ENCODE peak calls at places on chromosomes 16 and 17, in four cellular contexts. G is omental fat pad, M is RWPE2, L is BE2C. K is an unnamed sample.

GRCh38 chr16:84045001-84045817 is 2.6 kb upstream of the SLC38A8 start:
- DNase-seq in G (no peak), M (peak), L (no peak), K (no peak)

GRCh38 chr17:34613064-34614019 is 34.0 kb downstream of the TMEM132E start:
- DNase-seq in G (no peak), M (no peak), L (peak), K (no peak)

GRCh38 chr17:16512011-16512410 is 20.0 kb upstream of the LRRC75A start:
- DNase-seq in G (no peak), M (no peak), L (no peak), K (no peak)

GRCh38 chr17:3836551-3836950 is 9.5 kb downstream of the NCBP3 start:
- DNase-seq in G (no peak), M (no peak), L (no peak), K (no peak)

GRCh38 chr17:16085066-16085699 is 85.6 kb downstream of the TTC19 start:
- DNase-seq in G (no peak), M (no peak), L (no peak), K (no peak)

GRCh38 chr17:4759776-4760236 is 11.9 kb upstream of the TM4SF5 start:
- DNase-seq in G (no peak), M (no peak), L (no peak), K (no peak)

GRCh38 chr17:8153550-8153956 is 1.3 kb upstream of the PER1 start:
- DNase-seq in G (peak), M (peak), L (no peak), K (no peak)

GRCh38 chr17:5500247-5500803 is 14.0 kb downstream of the MIS12 start:
- DNase-seq in G (no peak), M (no peak), L (no peak), K (peak)

GRCh38 chr17:78174332-78174869 is 6.0 kb downstream of the SYNGR2 start:
- DNase-seq in G (peak), M (no peak), L (no peak), K (no peak)

GRCh38 chr16:2039286-2040030 is 8.2 kb downstream of the NTHL1 start:
- DNase-seq in G (no peak), M (no peak), L (peak), K (no peak)

GRCh38 chr17:3681057-3681456 is 12.4 kb downstream of the EMC6 start:
- DNase-seq in G (no peak), M (no peak), L (no peak), K (no peak)

GRCh38 chr17:47727704-47728036 is 5.4 kb upstream of the TBX21 start:
- DNase-seq in G (no peak), M (peak), L (no peak), K (no peak)

GRCh38 chr17:43363926-43364285 is 34.9 kb upstream of the ARL4D start:
- DNase-seq in G (no peak), M (no peak), L (no peak), K (no peak)

GRCh38 chr17:43363181-43363925 is 35.4 kb upstream of the ARL4D start:
- DNase-seq in G (no peak), M (no peak), L (no peak), K (no peak)

GRCh38 chr17:43360376-43360738 is 38.4 kb upstream of the ARL4D start:
- DNase-seq in G (no peak), M (no peak), L (peak), K (peak)

GRCh38 chr17:43359469-43360105 is 39.2 kb upstream of the ARL4D start:
- DNase-seq in G (no peak), M (no peak), L (no peak), K (no peak)

GRCh38 chr17:43360739-43361498 is 37.9 kb upstream of the ARL4D start:
- DNase-seq in G (peak), M (peak), L (peak), K (peak)
- TF ChIP-seq CTCF in G (no peak), M (no peak), L (no peak), K (no peak)

GRCh38 chr16:9094008-9094846 is 2.8 kb downstream of the HAPSTR1 start:
- DNase-seq in G (no peak), M (no peak), L (no peak), K (no peak)

GRCh38 chr16:9091867-9092281 is 430 bp downstream of the HAPSTR1 start:
- DNase-seq in G (no peak), M (no peak), L (no peak), K (peak)

GRCh38 chr16:9092963-9093477 is 1.6 kb downstream of the HAPSTR1 start:
- DNase-seq in G (no peak), M (no peak), L (peak), K (no peak)

GRCh38 chr16:9090960-9091866 is at the start of gene HAPSTR1:
- DNase-seq in G (peak), M (peak), L (peak), K (peak)

GRCh38 chr16:9092282-9092962 is 978 bp downstream of the HAPSTR1 start:
- DNase-seq in G (no peak), M (no peak), L (peak), K (peak)
- TF ChIP-seq CTCF in G (no peak), M (peak), L (peak), K (no peak)

GRCh38 chr17:43169561-43170139 is 1.4 kb upstream of the NBR1 start:
- DNase-seq in G (no peak), M (no peak), L (peak), K (peak)

GRCh38 chr17:43170140-43170765 is 761 bp upstream of the NBR1 start:
- DNase-seq in G (peak), M (peak), L (peak), K (peak)

GRCh38 chr17:43171761-43172487 is 910 bp downstream of the NBR1 start:
- DNase-seq in G (no peak), M (peak), L (peak), K (no peak)

GRCh38 chr17:43175213-43176118 is 4.5 kb downstream of the NBR1 start:
- DNase-seq in G (no peak), M (no peak), L (no peak), K (no peak)

DNA sequence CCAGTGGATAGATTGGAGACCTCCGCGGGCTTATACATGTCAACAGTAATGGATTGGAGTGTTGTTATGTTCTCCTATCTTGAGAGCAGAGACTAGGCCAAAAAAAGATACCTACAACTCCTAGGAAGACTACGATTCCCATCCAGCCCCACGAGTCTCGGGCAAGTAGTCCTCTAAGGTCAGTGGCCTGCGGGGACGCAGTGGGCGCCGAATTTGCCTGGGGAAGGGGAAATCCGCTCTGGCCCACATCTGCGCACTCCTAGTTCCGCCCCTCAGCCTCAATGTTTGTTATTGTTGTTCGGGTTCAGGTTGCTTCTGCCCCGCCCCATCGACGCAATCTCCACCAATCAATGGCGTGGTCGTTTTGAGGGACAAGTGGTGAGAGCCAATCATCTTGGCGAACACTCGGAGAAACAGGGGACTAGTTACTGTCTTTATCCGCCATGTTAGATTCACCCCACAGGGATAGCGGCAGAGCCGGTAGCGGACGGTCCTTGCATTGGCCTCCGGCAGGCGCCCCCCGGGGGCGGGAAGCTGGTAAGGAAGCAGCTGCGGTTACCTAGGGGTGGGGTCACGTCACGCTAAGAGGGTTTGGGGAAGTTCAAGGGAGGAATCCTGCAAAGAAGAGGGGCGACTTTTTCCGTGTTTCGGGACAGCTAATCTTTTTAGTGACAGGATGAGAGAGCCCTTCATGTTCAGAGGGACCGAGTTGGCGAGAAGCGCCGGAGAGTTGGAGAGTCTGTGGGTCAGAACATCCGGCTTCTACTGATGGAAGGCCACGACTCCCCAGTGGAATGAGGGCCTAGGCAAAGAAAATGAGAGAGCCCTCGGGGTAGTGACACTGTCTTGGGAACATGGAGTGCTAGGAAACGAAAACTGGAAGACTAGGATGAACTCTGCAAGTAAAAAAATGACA is at the start of gene NBR1:
- DNase-seq in G (peak), M (peak), L (peak), K (peak)
- TF ChIP-seq CTCF in G (no peak), M (peak), L (peak), K (no peak)

GRCh38 chr17:40121191-40121885 is 433 bp upstream of the MSL1 start:
- DNase-seq in G (no peak), M (no peak), L (peak), K (peak)

GRCh38 chr17:40123811-40124114 is 2.0 kb downstream of the MSL1 start:
- DNase-seq in G (no peak), M (no peak), L (no peak), K (no peak)

GRCh38 chr17:40121886-40122465 is at the start of gene MSL1:
- DNase-seq in G (no peak), M (peak), L (peak), K (peak)

GRCh38 chr17:40122944-40123810 is 1.4 kb downstream of the MSL1 start:
- DNase-seq in G (no peak), M (no peak), L (peak), K (peak)

GRCh38 chr17:40122466-40122943 is 734 bp downstream of the MSL1 start:
- DNase-seq in G (no peak), M (no peak), L (peak), K (peak)
- TF ChIP-seq CTCF in G (no peak), M (no peak), L (no peak), K (no peak)

GRCh38 chr16:87231911-87232310 is 85.3 kb downstream of the C16orf95 start:
- DNase-seq in G (no peak), M (no peak), L (no peak), K (no peak)

GRCh38 chr16:87231295-87231694 is 85.9 kb downstream of the C16orf95 start:
- DNase-seq in G (no peak), M (no peak), L (no peak), K (no peak)

GRCh38 chr16:87234601-87235000 is 82.6 kb downstream of the C16orf95 start:
- DNase-seq in G (no peak), M (no peak), L (no peak), K (no peak)

GRCh38 chr16:87235810-87236515 is 81.2 kb downstream of the C16orf95 start:
- DNase-seq in G (no peak), M (no peak), L (no peak), K (no peak)

GRCh38 chr16:87233928-87234327 is 83.3 kb downstream of the C16orf95 start:
- DNase-seq in G (no peak), M (no peak), L (no peak), K (no peak)
- TF ChIP-seq CTCF in G (no peak), M (no peak), L (peak), K (no peak)

DNA sequence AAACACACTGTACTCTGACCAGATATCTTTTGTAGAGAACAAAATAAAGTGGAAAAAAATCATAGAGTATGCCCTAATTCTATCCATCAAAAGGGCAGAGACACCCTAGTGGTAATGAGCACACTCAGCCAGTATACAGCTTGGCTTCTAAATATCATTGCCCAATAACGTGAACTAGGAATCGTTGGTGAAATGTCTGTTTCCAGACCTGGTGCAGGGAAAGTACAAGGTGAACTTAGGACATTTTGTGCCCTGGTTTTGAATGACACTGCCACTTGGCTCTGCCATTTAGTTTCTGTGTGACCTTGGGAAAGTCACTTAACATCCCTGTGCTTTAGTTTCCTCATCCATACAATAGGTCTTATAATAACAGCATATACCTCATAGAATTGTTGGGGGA is 13.7 kb downstream of the AMFR start:
- DNase-seq in G (no peak), M (no peak), L (no peak), K (no peak)
- TF ChIP-seq CTCF in G (no peak), M (no peak), L (no peak), K (no peak)

GRCh38 chr17:63113167-63113566 is 147.1 kb downstream of the TANC2 start:
- DNase-seq in G (no peak), M (no peak), L (no peak), K (peak)
- TF ChIP-seq CTCF in G (no peak), M (peak), L (peak), K (peak)

GRCh38 chr17:80961516-80961915 is 30.1 kb upstream of the CHMP6 start:
- DNase-seq in G (no peak), M (no peak), L (no peak), K (no peak)
- TF ChIP-seq CTCF in G (no peak), M (no peak), L (peak), K (no peak)

GRCh38 chr17:51456942-51457341 is 196.6 kb downstream of the UTP18 start:
- DNase-seq in G (no peak), M (no peak), L (no peak), K (no peak)

GRCh38 chr17:51455931-51456330 is 195.6 kb downstream of the UTP18 start:
- DNase-seq in G (no peak), M (no peak), L (no peak), K (no peak)

GRCh38 chr17:51467336-51467735 is 207.0 kb downstream of the UTP18 start:
- DNase-seq in G (no peak), M (no peak), L (no peak), K (no peak)

GRCh38 chr17:51461578-51462004 is 201.2 kb downstream of the UTP18 start:
- DNase-seq in G (peak), M (no peak), L (peak), K (peak)
- TF ChIP-seq CTCF in G (no peak), M (peak), L (peak), K (peak)

DNA sequence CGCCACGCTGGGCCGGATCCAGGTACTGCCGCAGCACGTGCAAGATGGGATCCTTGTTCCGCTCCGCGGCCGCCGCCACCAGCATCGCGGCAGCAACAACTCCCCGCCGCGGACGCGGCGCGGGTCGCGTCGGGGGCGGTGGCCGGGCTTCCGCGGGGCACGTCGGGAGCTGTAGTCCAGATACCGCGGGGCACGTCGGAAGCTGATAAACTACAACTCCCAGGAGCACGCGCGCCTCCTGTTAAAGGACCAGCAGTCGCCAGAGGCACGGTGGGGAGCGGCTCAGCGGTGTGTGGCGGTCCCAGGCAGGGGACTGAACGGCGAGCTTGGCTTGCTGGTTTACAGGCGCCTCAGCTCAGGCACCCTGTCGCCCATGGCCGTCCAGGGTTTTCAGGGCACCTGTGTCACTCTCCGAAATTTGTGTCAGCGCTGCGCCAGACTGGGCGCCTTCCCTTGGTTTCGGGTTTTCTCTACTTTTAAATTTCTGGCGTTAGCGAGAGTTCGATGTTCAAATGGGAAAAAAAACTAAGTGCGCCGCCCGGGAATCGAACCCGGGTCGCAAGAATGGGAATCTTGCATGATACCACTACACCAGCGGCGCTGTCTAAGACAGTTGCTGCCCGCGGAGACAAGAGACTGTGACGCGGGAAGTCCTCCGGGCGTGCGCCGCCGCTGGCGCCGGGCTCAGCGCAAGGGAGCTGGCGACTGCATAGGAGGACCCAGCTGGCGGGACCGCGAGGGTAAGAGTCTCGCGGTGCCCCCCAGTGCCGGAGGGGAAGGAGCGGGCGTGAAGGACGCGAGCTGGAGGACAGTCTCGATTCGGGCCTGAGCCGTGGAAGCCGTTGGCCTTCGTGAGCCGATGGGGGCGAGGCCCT is at the start of gene METTL26:
- DNase-seq in G (peak), M (peak), L (peak), K (peak)
- TF ChIP-seq CTCF in G (no peak), M (peak), L (no peak), K (no peak)

K was measured in GM20000.